ENCODE peak calls at places on chromosomes 6 and 20, in ten cellular contexts. R is HL-60; Z is astrocyte; C is HCT116; Q is foreskin keratinocyte; J is CD8-positive, alpha-beta memory T cell; U is breast epithelium; E is brain microvascular endothelial cell; K is lung; A is iPS DF 6.9. L is an unnamed sample.

GRCh38 chr6:41682497-41682961 is 44.3 kb downstream of the MDFI start:
- DNase-seq in U (no peak), E (no peak), K (no peak), A (no peak), R (no peak), C (no peak), Z (no peak), Q (no peak), J (no peak), L (no peak)

GRCh38 chr6:51818520-51819022 is 268.8 kb downstream of the PKHD1 start:
- DNase-seq in Z (no peak), R (no peak), K (no peak), U (no peak), Q (no peak), E (no peak), J (no peak), A (no peak), C (no peak), L (no peak)

GRCh38 chr20:48115511-48115910 is 330.2 kb upstream of the SULF2 start:
- DNase-seq in Z (peak; percentile 53), R (no peak), Q (no peak), E (no peak), U (no peak), C (no peak), J (no peak), A (no peak), K (no peak), L (no peak)

GRCh38 chr6:108549741-108550140 is 11.0 kb upstream of the FOXO3 start:
- DNase-seq in K (no peak), U (no peak), A (no peak), E (peak; percentile 24), C (no peak), Z (no peak), R (no peak), Q (no peak), J (no peak), L (no peak)

GRCh38 chr20:63652192-63652980 is 838 bp downstream of the STMN3 start:
- DNase-seq in Q (no peak), Z (no peak), A (no peak), E (no peak), U (no peak), R (no peak), C (no peak), K (no peak), J (peak; percentile 69), L (no peak)

GRCh38 chr6:35262596-35262995 is 3.1 kb downstream of the ZNF76 start:
- DNase-seq in R (no peak), E (no peak), Z (no peak), U (no peak), Q (no peak), J (no peak), A (no peak), K (no peak), C (no peak), L (no peak)

GRCh38 chr20:53752971-53753879 is 159.6 kb upstream of the ZNF217 start:
- DNase-seq in E (no peak), R (no peak), C (no peak), A (no peak), J (no peak), Z (peak; percentile 78), U (no peak), K (no peak), Q (peak; percentile 91), L (peak; percentile 87)

GRCh38 chr20:8393356-8393755 is 261.3 kb downstream of the PLCB1 start:
- DNase-seq in K (no peak), E (no peak), A (no peak), Q (no peak), Z (no peak), C (no peak), J (no peak), U (no peak), R (no peak), L (no peak)

GRCh38 chr20:62557999-62558408 is 82.2 kb upstream of the GATA5 start:
- DNase-seq in E (no peak), A (no peak), R (no peak), Q (no peak), J (no peak), K (no peak), C (no peak), Z (no peak), U (no peak), L (no peak)

GRCh38 chr6:90534337-90535025 is 52.4 kb downstream of the MAP3K7 start:
- DNase-seq in J (no peak), Z (no peak), C (no peak), U (no peak), E (no peak), Q (no peak), R (no peak), K (no peak), A (no peak), L (no peak)

GRCh38 chr20:20490673-20491072 is 122.8 kb downstream of the INSM1 start:
- DNase-seq in C (no peak), U (no peak), Q (no peak), R (no peak), A (no peak), E (no peak), J (no peak), K (no peak), Z (no peak), L (no peak)

GRCh38 chr20:20491110-20491783 is 123.3 kb downstream of the INSM1 start:
- DNase-seq in U (no peak), E (no peak), A (no peak), K (no peak), Q (no peak), Z (peak; percentile 83), J (no peak), R (no peak), C (no peak), L (no peak)

GRCh38 chr20:20493701-20494100 is 125.8 kb downstream of the INSM1 start:
- DNase-seq in C (no peak), K (no peak), E (no peak), U (no peak), R (no peak), Q (no peak), Z (no peak), J (no peak), A (no peak), L (no peak)

GRCh38 chr20:20491784-20492145 is 123.9 kb downstream of the INSM1 start:
- DNase-seq in K (no peak), C (no peak), J (no peak), Z (no peak), U (no peak), E (no peak), R (no peak), Q (no peak), A (no peak), L (no peak)

DNA sequence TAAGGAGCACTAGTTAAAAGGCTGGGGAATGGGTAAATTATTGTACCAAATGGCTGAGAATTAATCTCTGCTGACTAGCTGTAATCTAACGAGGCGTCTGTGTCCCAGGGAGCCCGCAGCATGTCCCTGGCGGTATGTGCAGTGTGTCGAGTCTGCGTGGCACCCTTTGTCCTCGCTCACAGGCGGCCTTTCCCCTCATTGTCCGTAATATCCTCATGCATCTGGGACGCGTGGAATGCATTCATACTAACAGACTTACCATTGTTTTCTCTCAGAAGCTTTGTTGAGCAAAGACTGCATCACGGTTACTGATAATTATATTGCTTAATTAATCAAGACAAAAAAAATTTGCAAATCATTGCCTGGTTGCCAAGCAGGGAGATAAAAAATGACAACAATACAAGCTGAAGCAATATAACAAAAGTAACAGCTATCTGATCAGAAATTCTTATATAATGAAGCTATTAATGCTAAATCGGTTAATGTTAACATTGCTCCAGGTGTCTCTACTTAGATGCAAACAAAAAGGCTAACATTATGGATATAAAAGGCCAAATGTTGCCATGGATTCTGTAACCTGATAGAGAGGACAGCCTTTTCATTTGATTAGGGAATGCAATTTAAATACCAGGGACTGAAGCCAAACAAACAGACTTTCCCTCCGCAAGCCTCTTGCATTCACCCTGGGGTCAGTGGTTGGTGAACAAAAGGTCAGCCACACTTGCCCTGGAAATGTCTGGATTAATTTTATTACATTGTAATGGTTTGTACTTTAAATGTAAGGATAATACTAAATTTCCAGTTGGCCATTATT is 124.8 kb downstream of the INSM1 start:
- DNase-seq in U (no peak), E (no peak), C (no peak), Q (no peak), J (no peak), R (no peak), A (no peak), Z (peak; percentile 70), K (no peak), L (no peak)
- H3K27ac ChIP-seq in U (no peak overlapping the region), E (no peak overlapping the region), C (no peak overlapping the region), Q (no peak overlapping the region), J (no peak overlapping the region), R (no peak overlapping the region), A (no peak overlapping the region), Z (no peak overlapping the region), K (no peak overlapping the region), L (no peak overlapping the region)

DNA sequence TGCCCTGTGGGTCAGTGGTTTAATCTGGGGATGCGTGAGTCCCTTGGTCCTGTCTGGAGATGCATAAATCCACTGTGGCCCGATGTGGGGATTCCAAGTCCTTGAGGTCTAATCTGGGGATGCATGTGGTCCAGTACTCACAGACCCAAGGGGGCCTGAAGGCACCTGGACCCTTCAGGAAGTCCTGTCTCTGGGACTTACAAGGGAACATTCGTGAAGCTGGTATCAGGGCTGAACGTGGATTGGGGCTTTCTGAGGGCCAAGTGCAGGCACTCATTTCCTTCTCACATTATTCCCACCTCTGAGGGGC is 25.2 kb upstream of the GTSF1L start:
- DNase-seq in Q (no peak), K (no peak), A (no peak), Z (no peak), R (no peak), J (no peak), U (no peak), E (no peak), C (no peak), L (no peak)
- H3K27ac ChIP-seq in Q (no peak overlapping the region), K (no peak overlapping the region), A (no peak overlapping the region), Z (no peak overlapping the region), R (peak overlapping the region; percentile 63), J (no peak overlapping the region), U (no peak overlapping the region), E (peak overlapping the region; percentile 56), C (no peak overlapping the region), L (no peak overlapping the region)

DNA sequence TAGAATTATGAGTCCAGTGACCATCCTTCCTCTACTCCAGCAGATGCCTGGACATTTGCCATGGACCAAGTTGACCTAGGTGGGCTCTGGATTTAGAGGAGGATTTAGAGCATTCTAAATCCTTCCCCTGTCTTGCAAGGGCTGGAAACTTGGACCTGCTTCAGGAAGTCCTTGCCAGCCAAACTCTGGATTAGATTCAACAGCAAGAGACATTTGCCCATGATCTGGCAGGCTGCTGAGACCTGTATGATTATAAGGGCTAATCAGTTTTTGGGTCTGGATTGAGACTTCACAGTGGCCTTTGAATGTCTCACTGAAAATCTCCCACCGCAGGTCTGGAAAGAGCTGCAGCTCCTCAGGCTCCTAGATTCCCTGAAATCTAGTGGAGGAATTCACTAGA is 13.1 kb upstream of the HDGFL1 start:
- DNase-seq in Q (no peak), K (no peak), C (no peak), U (no peak), E (no peak), R (no peak), A (no peak), Z (no peak), J (no peak), L (no peak)
- H3K27ac ChIP-seq in Q (no peak overlapping the region), K (no peak overlapping the region), C (no peak overlapping the region), U (no peak overlapping the region), E (no peak overlapping the region), R (no peak overlapping the region), A (no peak overlapping the region), Z (no peak overlapping the region), J (no peak overlapping the region), L (no peak overlapping the region)

DNA sequence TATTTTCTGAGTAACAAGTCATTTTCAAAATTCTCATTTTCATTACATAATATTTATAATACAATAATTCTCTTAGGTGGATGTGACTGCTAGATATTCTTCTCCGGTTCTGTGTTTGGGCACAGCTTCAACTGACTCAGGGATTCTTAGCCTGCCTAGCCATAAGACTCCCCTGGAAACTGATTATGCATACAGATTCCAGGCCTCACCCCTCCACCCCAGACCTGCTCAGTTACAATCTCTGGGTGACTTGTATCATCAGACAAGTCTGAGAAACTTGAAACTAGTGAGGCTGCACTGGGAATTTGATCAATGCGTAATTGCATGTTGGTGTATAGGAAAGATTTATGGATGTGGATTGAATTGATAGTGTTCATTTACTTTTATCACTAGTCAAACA is 25.4 kb downstream of the FLRT3 start:
- DNase-seq in A (no peak), Q (no peak), Z (no peak), J (no peak), E (no peak), K (no peak), U (no peak), R (no peak), C (no peak), L (no peak)
- H3K27ac ChIP-seq in A (no peak overlapping the region), Q (no peak overlapping the region), Z (no peak overlapping the region), J (no peak overlapping the region), E (no peak overlapping the region), K (no peak overlapping the region), U (no peak overlapping the region), R (no peak overlapping the region), C (no peak overlapping the region), L (no peak overlapping the region)

L was measured in epithelial cell of prostate.